ENCODE peak calls at places on chromosomes 4 and X, in seven cellular contexts. One of them, this sample, is unnamed.
A peak's percentile ranks its signal among the peaks of the same experiment; 100 is the strongest.

GRCh38 chr4:108540536-108540935 is 79.8 kb upstream of the RPL34 start:
- DNase-seq in frontal cortex: no peak
- DNase-seq in AG20443: no peak
- DNase-seq in activated CD4-positive, alpha-beta memory T cell treated with anti-CD3 and anti-CD28 coated beads, Interleukin-2, amount 10 ng/mL, durations not matched to agents 7 days and 5 days: no peak
- DNase-seq in GM23248: no peak
- DNase-seq in activated naive CD4-positive, alpha-beta T cell treated with anti-CD3 and anti-CD28 coated beads, Interleukin-2, amount 50 U/mL, for 72 hours: no peak
- DNase-seq in epithelial cell of esophagus: peak; percentile 16
- DNase-seq in this sample: no peak

GRCh38 chrX:5823861-5824260 is 404.8 kb downstream of the NLGN4X start:
- DNase-seq in frontal cortex: no peak
- DNase-seq in AG20443: no peak
- DNase-seq in activated CD4-positive, alpha-beta memory T cell treated with anti-CD3 and anti-CD28 coated beads, Interleukin-2, amount 10 ng/mL, durations not matched to agents 7 days and 5 days: no peak
- DNase-seq in GM23248: no peak
- DNase-seq in activated naive CD4-positive, alpha-beta T cell treated with anti-CD3 and anti-CD28 coated beads, Interleukin-2, amount 50 U/mL, for 72 hours: no peak
- DNase-seq in epithelial cell of esophagus: no peak
- DNase-seq in this sample: no peak

GRCh38 chr4:1870328-1870577 is 940 bp upstream of the NSD2 start:
- DNase-seq in frontal cortex: peak; percentile 62
- DNase-seq in AG20443: peak; percentile 86
- DNase-seq in activated CD4-positive, alpha-beta memory T cell treated with anti-CD3 and anti-CD28 coated beads, Interleukin-2, amount 10 ng/mL, durations not matched to agents 7 days and 5 days: peak; percentile 91
- DNase-seq in GM23248: peak; percentile 93
- DNase-seq in activated naive CD4-positive, alpha-beta T cell treated with anti-CD3 and anti-CD28 coated beads, Interleukin-2, amount 50 U/mL, for 72 hours: peak; percentile 88
- DNase-seq in epithelial cell of esophagus: peak; percentile 94
- DNase-seq in this sample: peak; percentile 84

GRCh38 chrX:124426824-124427223 is 80.5 kb downstream of the SH2D1A start:
- DNase-seq in frontal cortex: no peak
- DNase-seq in AG20443: no peak
- DNase-seq in activated CD4-positive, alpha-beta memory T cell treated with anti-CD3 and anti-CD28 coated beads, Interleukin-2, amount 10 ng/mL, durations not matched to agents 7 days and 5 days: no peak
- DNase-seq in GM23248: no peak
- DNase-seq in activated naive CD4-positive, alpha-beta T cell treated with anti-CD3 and anti-CD28 coated beads, Interleukin-2, amount 50 U/mL, for 72 hours: no peak
- DNase-seq in epithelial cell of esophagus: no peak
- DNase-seq in this sample: no peak

GRCh38 chr4:149708513-149709175 is 107.0 kb downstream of the IQCM start:
- DNase-seq in frontal cortex: no peak
- DNase-seq in AG20443: peak; percentile 21
- DNase-seq in activated CD4-positive, alpha-beta memory T cell treated with anti-CD3 and anti-CD28 coated beads, Interleukin-2, amount 10 ng/mL, durations not matched to agents 7 days and 5 days: no peak
- DNase-seq in GM23248: peak; percentile 71
- DNase-seq in activated naive CD4-positive, alpha-beta T cell treated with anti-CD3 and anti-CD28 coated beads, Interleukin-2, amount 50 U/mL, for 72 hours: no peak
- DNase-seq in epithelial cell of esophagus: peak; percentile 90
- DNase-seq in this sample: no peak

GRCh38 chrX:26778320-26778888 is 562.4 kb downstream of the MAGEB5 start:
- DNase-seq in frontal cortex: no peak
- DNase-seq in AG20443: no peak
- DNase-seq in activated CD4-positive, alpha-beta memory T cell treated with anti-CD3 and anti-CD28 coated beads, Interleukin-2, amount 10 ng/mL, durations not matched to agents 7 days and 5 days: no peak
- DNase-seq in GM23248: no peak
- DNase-seq in activated naive CD4-positive, alpha-beta T cell treated with anti-CD3 and anti-CD28 coated beads, Interleukin-2, amount 50 U/mL, for 72 hours: no peak
- DNase-seq in epithelial cell of esophagus: no peak
- DNase-seq in this sample: no peak

GRCh38 chr4:4677825-4678522 is 136.1 kb upstream of the STX18 start:
- DNase-seq in frontal cortex: no peak
- DNase-seq in AG20443: peak; percentile 80
- DNase-seq in activated CD4-positive, alpha-beta memory T cell treated with anti-CD3 and anti-CD28 coated beads, Interleukin-2, amount 10 ng/mL, durations not matched to agents 7 days and 5 days: no peak
- DNase-seq in GM23248: peak; percentile 83
- DNase-seq in activated naive CD4-positive, alpha-beta T cell treated with anti-CD3 and anti-CD28 coated beads, Interleukin-2, amount 50 U/mL, for 72 hours: no peak
- DNase-seq in epithelial cell of esophagus: no peak
- DNase-seq in this sample: no peak

GRCh38 chr4:18611008-18611407 is 589.5 kb upstream of the LCORL start:
- DNase-seq in frontal cortex: no peak
- DNase-seq in AG20443: no peak
- DNase-seq in activated CD4-positive, alpha-beta memory T cell treated with anti-CD3 and anti-CD28 coated beads, Interleukin-2, amount 10 ng/mL, durations not matched to agents 7 days and 5 days: no peak
- DNase-seq in GM23248: no peak
- DNase-seq in activated naive CD4-positive, alpha-beta T cell treated with anti-CD3 and anti-CD28 coated beads, Interleukin-2, amount 50 U/mL, for 72 hours: no peak
- DNase-seq in epithelial cell of esophagus: no peak
- DNase-seq in this sample: no peak